ENCODE peak calls at places on chromosomes 2 and 18, in five cellular contexts. Q is pulmonary artery endothelial cell; A is effector CD4-positive, alpha-beta T cell; E is stimulated activated CD4-positive, alpha-beta T cell treated with anti-CD3 and anti-CD28 coated beads, Interleukin-4, amount 100 ng/mL, for 24 hours; X is T-helper 9 cell. G is an unnamed sample.
A peak's percentile ranks its signal among the peaks of the same experiment; 100 is the strongest.

GRCh38 chr2:237858294-237859081 is 935 bp upstream of the RAMP1 start:
- DNase-seq in Q (peak; percentile 43), E (peak; percentile 48), X (no peak), A (no peak), G (peak; percentile 81)

GRCh38 chr2:207416111-207416510 is 113.7 kb upstream of the CREB1 start:
- DNase-seq in E (no peak), Q (no peak), X (no peak), A (no peak), G (no peak)

GRCh38 chr2:11377915-11378649 is 33.6 kb upstream of the ROCK2 start:
- DNase-seq in Q (no peak), E (no peak), A (no peak), X (no peak), G (no peak)

GRCh38 chr18:21064347-21064746 is 47.3 kb downstream of the ROCK1 start:
- DNase-seq in A (no peak), Q (no peak), X (no peak), E (no peak), G (no peak)

GRCh38 chr2:173854840-173855239 is 110.3 kb downstream of the SP3 start:
- DNase-seq in X (no peak), A (no peak), E (no peak), Q (no peak), G (no peak)

GRCh38 chr2:3628800-3629199 is 29.2 kb upstream of the ALLC start:
- DNase-seq in Q (no peak), A (no peak), X (no peak), E (no peak), G (no peak)

GRCh38 chr2:216545359-216545758 is 46.7 kb downstream of the RPL37A start:
- DNase-seq in Q (no peak), A (no peak), E (no peak), X (no peak), G (no peak)

GRCh38 chr18:10130626-10131025 is 216.8 kb downstream of the VAPA start:
- DNase-seq in Q (no peak), E (no peak), X (no peak), A (no peak), G (peak; percentile 78)

GRCh38 chr2:177717831-177718618 is 325.5 kb downstream of the AGPS start:
- DNase-seq in X (no peak), Q (no peak), E (no peak), A (no peak), G (peak; percentile 3)

GRCh38 chr2:217279571-217279970 is 419.7 kb upstream of the TNP1 start:
- DNase-seq in X (no peak), Q (peak; percentile 24), E (no peak), A (no peak), G (peak; percentile 80)

GRCh38 chr2:8303322-8303832 is 378.5 kb upstream of the ID2 start:
- DNase-seq in Q (no peak), E (peak; percentile 69), X (peak; percentile 62), A (peak; percentile 48), G (no peak)

GRCh38 chr18:68779169-68779568 is 18.7 kb upstream of the CCDC102B start:
- DNase-seq in Q (no peak), X (no peak), A (no peak), E (no peak), G (no peak)

GRCh38 chr2:236498369-236498768 is 71.3 kb upstream of the ACKR3 start:
- DNase-seq in A (no peak), Q (no peak), E (no peak), X (no peak), G (no peak)

GRCh38 chr2:168184896-168185513 is 62.4 kb downstream of the STK39 start:
- DNase-seq in X (no peak), E (no peak), Q (no peak), A (no peak), G (no peak)

GRCh38 chr18:61901334-61901986 is 8.7 kb upstream of the RNF152 start:
- DNase-seq in Q (no peak), A (peak; percentile 17), E (peak; percentile 33), X (peak; percentile 21), G (peak; percentile 24)

GRCh38 chr2:164903214-164903613 is 52.1 kb downstream of the SLC38A11 start:
- DNase-seq in Q (no peak), A (no peak), X (no peak), E (no peak), G (no peak)

GRCh38 chr2:214742119-214742518 is 67.4 kb downstream of the BARD1 start:
- DNase-seq in X (no peak), A (no peak), E (no peak), Q (no peak), G (no peak)

GRCh38 chr2:2808551-2809058 is 477.5 kb upstream of the MYT1L start:
- DNase-seq in E (no peak), A (no peak), X (no peak), Q (no peak), G (no peak)

GRCh38 chr2:18651842-18652774 is 62.7 kb upstream of the NT5C1B start:
- DNase-seq in E (no peak), Q (no peak), X (no peak), A (no peak), G (no peak)

GRCh38 chr2:242075683-242076082 is 206.2 kb downstream of the RTP5 start:
- DNase-seq in Q (no peak), A (no peak), E (no peak), X (no peak), G (no peak)

GRCh38 chr2:158661231-158661630 is 133.9 kb upstream of the DAPL1 start:
- DNase-seq in E (no peak), A (no peak), X (no peak), Q (no peak), G (no peak)

GRCh38 chr2:24969784-24970183 is 2.0 kb downstream of the DNAJC27 start:
- DNase-seq in E (no peak), X (no peak), Q (no peak), A (no peak), G (no peak)

GRCh38 chr2:46813046-46813445 is 102.6 kb downstream of the MCFD2 start:
- DNase-seq in X (no peak), E (no peak), A (no peak), Q (no peak), G (peak; percentile 47)

GRCh38 chr2:198309673-198310280 is 505.4 kb downstream of the PLCL1 start:
- DNase-seq in E (peak; percentile 67), A (peak; percentile 43), X (peak; percentile 47), Q (no peak), G (peak; percentile 67)

GRCh38 chr18:48153641-48154481 is 223.4 kb upstream of the SMAD2 start:
- DNase-seq in Q (no peak), E (no peak), X (no peak), A (no peak), G (no peak)

GRCh38 chr2:181120625-181121024 is 140.2 kb downstream of the UBE2E3 start:
- DNase-seq in A (no peak), E (no peak), Q (no peak), X (no peak), G (no peak)

GRCh38 chr18:934518-935123 is 29.9 kb downstream of the ADCYAP1 start:
- DNase-seq in E (no peak), Q (no peak), X (no peak), A (no peak), G (no peak)

GRCh38 chr2:191539068-191539467 is 138.9 kb upstream of the NABP1 start:
- DNase-seq in E (peak; percentile 9), X (peak; percentile 2), A (no peak), Q (no peak), G (peak; percentile 37)

G was measured in lung microvascular endothelial cell.